ENCODE peak calls at places on chromosomes 1 and 21, in ten cellular contexts. X is SK-MEL-5; V is mesenchymal stem cell; J is hepatic stellate cell; R is glutamatergic neuron; H is RWPE1; S is stimulated activated CD8-positive, alpha-beta memory T cell treated with anti-CD3 and anti-CD28 coated beads, Interleukin-15, amount 100 ng/mL, for 4 hours; K is GM04503; N is nucleus accumbens; T is neural progenitor cell. P is an unnamed sample.

GRCh38 chr21:27564684-27565280 is 597.9 kb upstream of the ADAMTS5 start:
- DNase-seq in X (peak), V (peak), J (peak), R (peak), H (peak), S (no peak), K (no peak), N (peak), T (peak), P (peak)

GRCh38 chr1:112074711-112075110 is 85.2 kb upstream of the KCND3 start:
- DNase-seq in X (no peak), V (no peak), J (no peak), R (no peak), H (no peak), S (no peak), K (no peak), N (no peak), T (no peak), P (peak)

GRCh38 chr1:25848531-25848930 is 10.7 kb downstream of the AUNIP start:
- DNase-seq in X (no peak), V (no peak), J (no peak), R (no peak), H (no peak), S (no peak), K (no peak), N (no peak), T (no peak), P (no peak)

GRCh38 chr21:34184232-34184631 is 110.9 kb downstream of the MRPS6 start:
- DNase-seq in X (no peak), V (no peak), J (no peak), R (no peak), H (no peak), S (no peak), K (no peak), N (no peak), T (no peak), P (no peak)

GRCh38 chr1:91764471-91765115 is 121.4 kb downstream of the TGFBR3 start:
- DNase-seq in X (peak), V (no peak), J (no peak), R (peak), H (no peak), S (no peak), K (no peak), N (no peak), T (peak), P (no peak)

GRCh38 chr1:205632374-205633169 is 761 bp upstream of the ELK4 start:
- DNase-seq in X (no peak), V (peak), J (no peak), R (no peak), H (peak), S (no peak), K (no peak), N (no peak), T (no peak), P (no peak)

GRCh38 chr1:162055062-162055461 is 14.4 kb upstream of the NOS1AP start:
- DNase-seq in X (no peak), V (peak), J (peak), R (no peak), H (peak), S (no peak), K (no peak), N (no peak), T (no peak), P (no peak)

GRCh38 chr1:236978740-236979139 is 25.5 kb downstream of the MT1HL1 start:
- DNase-seq in X (no peak), V (no peak), J (no peak), R (no peak), H (no peak), S (no peak), K (peak), N (no peak), T (no peak), P (peak)

GRCh38 chr1:110234691-110235090 is 24.6 kb downstream of the KCNC4 start:
- DNase-seq in X (no peak), V (no peak), J (no peak), R (no peak), H (no peak), S (no peak), K (no peak), N (no peak), T (no peak), P (no peak)

GRCh38 chr1:18108313-18109057 is 887 bp downstream of the IGSF21 start:
- DNase-seq in X (no peak), V (no peak), J (no peak), R (no peak), H (no peak), S (no peak), K (no peak), N (no peak), T (peak), P (no peak)

GRCh38 chr21:45995686-45996179 is 14.2 kb downstream of the COL6A1 start:
- DNase-seq in X (no peak), V (no peak), J (no peak), R (peak), H (peak), S (no peak), K (no peak), N (no peak), T (no peak), P (no peak)